ENCODE peak calls at places on chromosomes 2 and 18, in nine cellular contexts. C is heart right ventricle; Y is HFF-Myc; V is Calu3; X is HS-5; Q is left ventricle myocardium superior; Z is CD8-positive, alpha-beta T cell; S is stimulated activated CD8-positive, alpha-beta memory T cell treated with anti-CD3 and anti-CD28 coated beads, Interleukin-2, amount 100 ng/mL, for 1 hour; G is effector CD4-positive, alpha-beta T cell. O is an unnamed sample.

GRCh38 chr2:164667566-164667965 is 46.3 kb upstream of the GRB14 start:
- DNase-seq in Q (no peak), X (no peak), G (no peak), V (no peak), S (no peak), Z (no peak), C (no peak), Y (no peak), O (no peak)

GRCh38 chr2:229857634-229858033 is 64.2 kb downstream of the TRIP12 start:
- DNase-seq in Z (no peak), Y (no peak), Q (no peak), G (no peak), V (no peak), C (no peak), X (no peak), S (no peak), O (no peak)

GRCh38 chr2:61443342-61444041 is 27.4 kb downstream of the USP34 start:
- DNase-seq in S (no peak), Q (no peak), Y (no peak), Z (no peak), V (peak), X (no peak), G (no peak), C (no peak), O (no peak)

GRCh38 chr2:215793747-215794595 is 219.4 kb downstream of the MREG start:
- DNase-seq in C (no peak), S (no peak), Q (no peak), X (peak), Y (peak), Z (no peak), G (no peak), V (peak), O (peak)

GRCh38 chr2:27261241-27261925 is 1.5 kb downstream of the SLC30A3 start:
- DNase-seq in Z (no peak), S (no peak), G (no peak), Q (no peak), Y (no peak), C (no peak), X (no peak), V (no peak), O (no peak)

GRCh38 chr2:1233280-1233679 is 180.0 kb upstream of the TPO start:
- DNase-seq in C (no peak), Q (no peak), G (no peak), V (no peak), Z (no peak), Y (no peak), S (no peak), X (no peak), O (no peak)

GRCh38 chr2:214489181-214489580 is 78.3 kb downstream of the VWC2L start:
- DNase-seq in Q (no peak), S (no peak), V (no peak), G (no peak), Y (no peak), C (no peak), Z (no peak), X (no peak), O (no peak)

GRCh38 chr2:123953848-123954247 is 71.2 kb upstream of the CNTNAP5 start:
- DNase-seq in S (no peak), C (no peak), Q (no peak), X (peak), V (no peak), G (no peak), Y (peak), Z (no peak), O (peak)

GRCh38 chr2:125516496-125517109 is 1139.4 kb upstream of the GYPC start:
- DNase-seq in G (no peak), Z (no peak), Q (no peak), C (no peak), V (no peak), X (no peak), S (no peak), Y (no peak), O (no peak)

GRCh38 chr2:4272261-4272858 is 569.0 kb downstream of the DCDC2C start:
- DNase-seq in Z (no peak), V (no peak), X (no peak), C (no peak), G (no peak), Y (no peak), Q (no peak), S (no peak), O (no peak)

GRCh38 chr2:69087912-69088240 is 74.9 kb downstream of the ANTXR1 start:
- DNase-seq in Q (no peak), C (no peak), Y (no peak), G (no peak), S (no peak), V (no peak), Z (no peak), X (no peak), O (no peak)

GRCh38 chr2:112138143-112139032 is at the start of gene FBLN7:
- DNase-seq in C (peak), Q (no peak), Y (no peak), X (no peak), Z (no peak), S (no peak), V (peak), G (no peak), O (no peak)

GRCh38 chr18:31429623-31430022 is 17.9 kb upstream of the DSG3 start:
- DNase-seq in S (no peak), X (no peak), C (no peak), G (no peak), Q (no peak), Y (no peak), V (no peak), Z (no peak), O (no peak)

GRCh38 chr2:191506515-191506914 is 171.4 kb upstream of the NABP1 start:
- DNase-seq in Z (no peak), V (no peak), C (no peak), G (no peak), S (no peak), Q (no peak), Y (no peak), X (no peak), O (no peak)

GRCh38 chr18:70553245-70553960 is 264.6 kb downstream of the SOCS6 start:
- DNase-seq in V (no peak), Y (no peak), C (no peak), Z (no peak), X (no peak), S (no peak), G (no peak), Q (no peak), O (no peak)

GRCh38 chr2:102427249-102427648 is 4.3 kb downstream of the IL18RAP start:
- DNase-seq in V (no peak), G (no peak), Z (no peak), S (no peak), C (no peak), Y (no peak), X (no peak), Q (no peak), O (no peak)

GRCh38 chr18:45398448-45398847 is 216.8 kb upstream of the SLC14A2 start:
- DNase-seq in X (no peak), Y (no peak), Q (no peak), C (no peak), Z (no peak), G (no peak), V (no peak), S (no peak), O (no peak)

GRCh38 chr2:216804357-216805350 is 55.2 kb downstream of the TNP1 start:
- DNase-seq in S (no peak), X (no peak), C (no peak), G (no peak), V (no peak), Y (no peak), Q (no peak), Z (no peak), O (no peak)

GRCh38 chr2:142989276-142990204 is 112.1 kb downstream of the KYNU start:
- DNase-seq in C (no peak), Q (no peak), Y (no peak), G (no peak), X (peak), S (no peak), Z (no peak), V (no peak), O (peak)

GRCh38 chr2:69166812-69167468 is 154.0 kb downstream of the ANTXR1 start:
- DNase-seq in C (no peak), X (no peak), Z (no peak), G (no peak), V (no peak), S (no peak), Q (peak), Y (no peak), O (no peak)

O was measured in retinal pigment epithelial cell.